ENCODE peak calls at places on chromosome 18, in four cellular contexts. One of them, this sample, is unnamed.

GRCh38 chr18:62457830-62458229 is 65.0 kb upstream of the ZCCHC2 start:
- DNase-seq in CD4-positive, alpha-beta T cell: no peak
- DNase-seq in WTC11: peak
- DNase-seq in activated B cell treated with CpG ODN at 0.5 μM for 24 hours: no peak
- DNase-seq in this sample: no peak

GRCh38 chr18:61898576-61899205 is 5.9 kb upstream of the RNF152 start:
- DNase-seq in CD4-positive, alpha-beta T cell: no peak
- DNase-seq in WTC11: no peak
- DNase-seq in activated B cell treated with CpG ODN at 0.5 μM for 24 hours: no peak
- DNase-seq in this sample: no peak

GRCh38 chr18:14174706-14175085 is 42.5 kb upstream of the ZNF519 start:
- DNase-seq in CD4-positive, alpha-beta T cell: no peak
- DNase-seq in WTC11: no peak
- DNase-seq in activated B cell treated with CpG ODN at 0.5 μM for 24 hours: no peak
- DNase-seq in this sample: no peak

GRCh38 chr18:57437782-57438668 is 2.9 kb downstream of the ONECUT2 start:
- DNase-seq in CD4-positive, alpha-beta T cell: no peak
- DNase-seq in WTC11: peak
- DNase-seq in activated B cell treated with CpG ODN at 0.5 μM for 24 hours: peak
- DNase-seq in this sample: no peak

GRCh38 chr18:9153281-9153680 is 16.7 kb downstream of the ANKRD12 start:
- DNase-seq in CD4-positive, alpha-beta T cell: no peak
- DNase-seq in WTC11: no peak
- DNase-seq in activated B cell treated with CpG ODN at 0.5 μM for 24 hours: no peak
- DNase-seq in this sample: no peak

GRCh38 chr18:13562494-13563029 is 163.8 kb downstream of the FAM210A start:
- DNase-seq in CD4-positive, alpha-beta T cell: no peak
- DNase-seq in WTC11: no peak
- DNase-seq in activated B cell treated with CpG ODN at 0.5 μM for 24 hours: peak
- DNase-seq in this sample: no peak

GRCh38 chr18:61544178-61544577 is 210.9 kb downstream of the CDH20 start:
- DNase-seq in CD4-positive, alpha-beta T cell: no peak
- DNase-seq in WTC11: no peak
- DNase-seq in activated B cell treated with CpG ODN at 0.5 μM for 24 hours: no peak
- DNase-seq in this sample: no peak

GRCh38 chr18:49172246-49172645 is 221.5 kb upstream of the SMAD7 start:
- DNase-seq in CD4-positive, alpha-beta T cell: no peak
- DNase-seq in WTC11: no peak
- DNase-seq in activated B cell treated with CpG ODN at 0.5 μM for 24 hours: no peak
- DNase-seq in this sample: no peak

GRCh38 chr18:61466736-61467135 is 133.5 kb downstream of the CDH20 start:
- DNase-seq in CD4-positive, alpha-beta T cell: no peak
- DNase-seq in WTC11: no peak
- DNase-seq in activated B cell treated with CpG ODN at 0.5 μM for 24 hours: no peak
- DNase-seq in this sample: no peak

GRCh38 chr18:11905613-11906012 is 2.5 kb downstream of the MPPE1 start:
- DNase-seq in CD4-positive, alpha-beta T cell: no peak
- DNase-seq in WTC11: no peak
- DNase-seq in activated B cell treated with CpG ODN at 0.5 μM for 24 hours: no peak
- DNase-seq in this sample: no peak

DNA sequence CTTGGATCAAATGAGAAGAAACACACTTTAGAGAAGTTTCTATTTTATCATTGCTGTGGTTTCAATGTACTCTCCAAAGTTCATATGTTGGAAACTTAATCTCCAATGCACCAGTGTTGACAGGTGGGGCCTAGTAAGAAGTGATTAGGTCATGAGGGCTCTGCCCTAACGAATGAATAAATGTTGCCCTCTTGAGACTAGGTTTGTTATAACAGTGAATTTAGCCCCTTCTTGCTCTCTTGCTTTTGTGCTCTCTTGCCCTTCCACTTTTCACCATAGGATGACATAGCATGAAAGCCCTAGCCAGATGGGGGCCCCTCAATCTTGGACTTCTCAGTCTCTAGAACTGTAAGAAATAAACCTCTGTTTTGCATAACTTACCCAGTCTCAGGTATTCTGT is 664.8 kb downstream of the DCC start:
- DNase-seq in CD4-positive, alpha-beta T cell: no peak
- DNase-seq in WTC11: no peak
- DNase-seq in activated B cell treated with CpG ODN at 0.5 μM for 24 hours: no peak
- DNase-seq in this sample: no peak
- TF ChIP-seq CTCF in CD4-positive, alpha-beta T cell: no peak
- TF ChIP-seq CTCF in WTC11: no peak
- TF ChIP-seq CTCF in activated B cell treated with CpG ODN at 0.5 μM for 24 hours: no peak
- TF ChIP-seq CTCF in this sample: no peak

GRCh38 chr18:5626130-5626880 is 82.5 kb upstream of the EPB41L3 start:
- DNase-seq in CD4-positive, alpha-beta T cell: no peak
- DNase-seq in WTC11: no peak
- DNase-seq in activated B cell treated with CpG ODN at 0.5 μM for 24 hours: no peak
- DNase-seq in this sample: no peak
- TF ChIP-seq CTCF in CD4-positive, alpha-beta T cell: no peak
- TF ChIP-seq CTCF in WTC11: no peak
- TF ChIP-seq CTCF in activated B cell treated with CpG ODN at 0.5 μM for 24 hours: no peak
- TF ChIP-seq CTCF in this sample: no peak

GRCh38 chr18:74083071-74083954 is 64.3 kb downstream of the FBXO15 start:
- DNase-seq in CD4-positive, alpha-beta T cell: no peak
- DNase-seq in WTC11: no peak
- DNase-seq in activated B cell treated with CpG ODN at 0.5 μM for 24 hours: no peak
- DNase-seq in this sample: no peak

GRCh38 chr18:74078257-74078656 is 69.4 kb downstream of the FBXO15 start:
- DNase-seq in CD4-positive, alpha-beta T cell: no peak
- DNase-seq in WTC11: no peak
- DNase-seq in activated B cell treated with CpG ODN at 0.5 μM for 24 hours: no peak
- DNase-seq in this sample: no peak

GRCh38 chr18:74081966-74082365 is 65.7 kb downstream of the FBXO15 start:
- DNase-seq in CD4-positive, alpha-beta T cell: no peak
- DNase-seq in WTC11: no peak
- DNase-seq in activated B cell treated with CpG ODN at 0.5 μM for 24 hours: no peak
- DNase-seq in this sample: no peak

GRCh38 chr18:74084184-74084583 is 63.5 kb downstream of the FBXO15 start:
- DNase-seq in CD4-positive, alpha-beta T cell: no peak
- DNase-seq in WTC11: no peak
- DNase-seq in activated B cell treated with CpG ODN at 0.5 μM for 24 hours: no peak
- DNase-seq in this sample: no peak

DNA sequence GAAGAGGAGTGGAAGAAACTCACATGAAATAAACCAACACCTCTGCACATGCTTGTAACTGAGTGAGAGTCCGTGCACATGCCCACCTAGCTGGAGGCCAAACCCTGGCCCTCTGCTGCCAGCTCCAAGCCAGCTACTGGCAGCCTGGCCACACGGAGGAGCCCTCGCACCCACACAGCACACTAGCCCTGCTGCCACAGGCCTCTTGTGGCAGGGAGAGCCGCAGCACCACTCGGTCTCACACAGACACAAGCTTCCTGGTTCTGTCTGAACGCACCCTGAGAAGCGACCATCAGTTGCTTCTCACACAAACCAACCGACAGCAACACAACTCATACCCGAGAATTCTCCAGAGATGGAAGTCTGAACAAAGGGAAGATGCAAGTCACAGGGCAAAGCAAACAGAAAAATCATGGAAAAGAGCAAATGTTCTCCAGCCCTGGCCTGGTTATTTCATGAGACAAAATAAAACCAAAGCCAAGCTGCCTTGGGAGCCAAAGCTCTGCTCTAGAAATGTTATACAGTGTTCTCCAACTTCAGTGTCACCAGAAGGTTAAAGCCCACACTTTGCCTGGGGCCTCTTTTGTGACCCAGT is 65.1 kb downstream of the FBXO15 start:
- DNase-seq in CD4-positive, alpha-beta T cell: peak
- DNase-seq in WTC11: peak
- DNase-seq in activated B cell treated with CpG ODN at 0.5 μM for 24 hours: no peak
- DNase-seq in this sample: no peak
- TF ChIP-seq CTCF in CD4-positive, alpha-beta T cell: peak
- TF ChIP-seq CTCF in WTC11: no peak
- TF ChIP-seq CTCF in activated B cell treated with CpG ODN at 0.5 μM for 24 hours: no peak
- TF ChIP-seq CTCF in this sample: no peak

GRCh38 chr18:5851998-5852397 is 43.3 kb downstream of the TMEM200C start:
- DNase-seq in CD4-positive, alpha-beta T cell: no peak
- DNase-seq in WTC11: no peak
- DNase-seq in activated B cell treated with CpG ODN at 0.5 μM for 24 hours: no peak
- DNase-seq in this sample: no peak
- TF ChIP-seq CTCF in CD4-positive, alpha-beta T cell: no peak
- TF ChIP-seq CTCF in WTC11: no peak
- TF ChIP-seq CTCF in activated B cell treated with CpG ODN at 0.5 μM for 24 hours: no peak
- TF ChIP-seq CTCF in this sample: no peak

DNA sequence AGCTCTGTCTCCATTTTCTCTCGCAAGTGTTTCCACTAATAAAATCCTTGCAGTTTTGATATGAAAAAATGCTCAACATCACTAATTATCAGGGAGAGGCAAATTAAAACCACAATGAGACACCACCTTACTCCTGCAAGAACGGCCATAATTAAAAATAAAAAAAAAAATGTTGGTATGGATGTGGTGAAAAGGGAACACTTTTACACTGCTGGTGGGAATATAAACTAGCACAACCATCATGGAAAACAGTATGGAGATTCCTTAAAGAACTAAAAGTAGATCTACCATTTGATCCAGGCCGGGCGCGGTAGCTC is 49.8 kb upstream of the GREB1L start:
- DNase-seq in CD4-positive, alpha-beta T cell: no peak
- DNase-seq in WTC11: no peak
- DNase-seq in activated B cell treated with CpG ODN at 0.5 μM for 24 hours: no peak
- DNase-seq in this sample: no peak
- TF ChIP-seq CTCF in CD4-positive, alpha-beta T cell: peak
- TF ChIP-seq CTCF in WTC11: no peak
- TF ChIP-seq CTCF in activated B cell treated with CpG ODN at 0.5 μM for 24 hours: no peak
- TF ChIP-seq CTCF in this sample: no peak

GRCh38 chr18:39795350-39795749 is 2159.7 kb upstream of the PIK3C3 start:
- DNase-seq in CD4-positive, alpha-beta T cell: no peak
- DNase-seq in WTC11: peak
- DNase-seq in activated B cell treated with CpG ODN at 0.5 μM for 24 hours: no peak
- DNase-seq in this sample: no peak
- TF ChIP-seq CTCF in CD4-positive, alpha-beta T cell: no peak
- TF ChIP-seq CTCF in WTC11: no peak
- TF ChIP-seq CTCF in activated B cell treated with CpG ODN at 0.5 μM for 24 hours: no peak
- TF ChIP-seq CTCF in this sample: no peak